ENCODE peak calls at places on chromosomes 11 and 22, in four cellular contexts. Q is IMR-90, P is aorta, G is heart left ventricle. N is an unnamed sample. For H3K27me3, the result is how much of the 10 kb centered on the place peaks cover.

GRCh38 chr11:10488121-10488580 is 33.1 kb downstream of the AMPD3 start:
- DNase-seq in Q (peak), P (no peak), G (no peak), N (peak)

GRCh38 chr11:73139476-73140198 is 2.5 kb downstream of the FCHSD2 start:
- DNase-seq in Q (peak), P (no peak), G (no peak), N (no peak)

GRCh38 chr11:121389651-121390050 is 62.5 kb upstream of the SORL1 start:
- DNase-seq in Q (no peak), P (no peak), G (peak), N (no peak)

GRCh38 chr11:3808846-3809623 is 675 bp downstream of the PGAP2 start:
- DNase-seq in Q (peak), P (peak), G (no peak), N (peak)

GRCh38 chr11:20353829-20354434 is 9.6 kb upstream of the HTATIP2 start:
- DNase-seq in Q (peak), P (no peak), G (no peak), N (peak)

GRCh38 chr11:67373916-67374570 is 645 bp upstream of the CLCF1 start:
- DNase-seq in Q (peak), P (peak), G (peak), N (peak)

GRCh38 chr22:19178065-19178658 is 374 bp downstream of the SLC25A1 start:
- DNase-seq in Q (peak), P (no peak), G (peak), N (peak)

GRCh38 chr11:119764108-119764874 is 35.3 kb upstream of the NECTIN1 start:
- DNase-seq in Q (peak), P (peak), G (peak), N (peak)

GRCh38 chr11:20770421-20770935 is 101.1 kb downstream of the NELL1 start:
- DNase-seq in Q (no peak), P (no peak), G (no peak), N (no peak)

GRCh38 chr22:46355369-46355995 is 20.0 kb downstream of the TRMU start:
- DNase-seq in Q (peak), P (peak), G (peak), N (peak)

GRCh38 chr22:46417769-46418168 is 82.3 kb downstream of the TRMU start:
- DNase-seq in Q (no peak), P (no peak), G (peak), N (no peak)

GRCh38 chr22:27998511-27999410 is 79.7 kb upstream of the PITPNB start:
- DNase-seq in Q (no peak), P (no peak), G (no peak), N (no peak)

GRCh38 chr22:28989484-28989883 is 72.1 kb downstream of the C22orf31 start:
- DNase-seq in Q (no peak), P (no peak), G (no peak), N (no peak)

GRCh38 chr11:8259316-8259995 is 4.2 kb downstream of the LMO1 start:
- DNase-seq in Q (no peak), P (no peak), G (no peak), N (no peak)

GRCh38 chr22:31852691-31853370 is 91.5 kb upstream of the YWHAH start:
- DNase-seq in Q (peak), P (no peak), G (no peak), N (no peak)

GRCh38 chr22:26558246-26558895 is 31.6 kb downstream of the TPST2 start:
- DNase-seq in Q (peak), P (no peak), G (no peak), N (peak)

GRCh38 chr11:121716060-121716459 is 263.3 kb upstream of the SORL1-AS1 start:
- DNase-seq in Q (peak), P (no peak), G (no peak), N (no peak)

GRCh38 chr11:76206327-76207081 is at the start of gene WNT11:
- DNase-seq in Q (no peak), P (peak), G (peak), N (peak)

GRCh38 chr11:20501971-20502370 is 97.4 kb upstream of the SLC6A5 start:
- DNase-seq in Q (no peak), P (no peak), G (no peak), N (no peak)

GRCh38 chr11:87437844-87438223 is 400.1 kb downstream of the TMEM135 start:
- DNase-seq in Q (peak), P (no peak), G (no peak), N (no peak)

GRCh38 chr11:116104480-116105174 is 600.4 kb upstream of the CADM1 start:
- DNase-seq in Q (no peak), P (no peak), G (no peak), N (no peak)

GRCh38 chr22:43287441-43287840 is 55.7 kb downstream of the SCUBE1 start:
- DNase-seq in Q (no peak), P (no peak), G (no peak), N (no peak)

GRCh38 chr11:124762077-124762623 is at the start of gene ESAM:
- DNase-seq in Q (no peak), P (peak), G (peak), N (no peak)

GRCh38 chr11:102733232-102733875 is 8.6 kb upstream of the MMP8 start:
- DNase-seq in Q (peak), P (peak), G (peak), N (peak)

GRCh38 chr11:116093065-116093464 is 588.9 kb upstream of the CADM1 start:
- DNase-seq in Q (no peak), P (no peak), G (no peak), N (no peak)

GRCh38 chr11:28727254-28727653 is 619.1 kb downstream of the METTL15 start:
- DNase-seq in Q (peak), P (no peak), G (no peak), N (no peak)

GRCh38 chr11:107591098-107591445 is at the start of gene ELMOD1:
- DNase-seq in Q (peak), P (peak), G (peak), N (no peak)

GRCh38 chr11:2779981-2780849 is 80.4 kb upstream of the KCNQ1OT1 start:
- DNase-seq in Q (no peak), P (peak), G (peak), N (peak)

GRCh38 chr11:2462986-2463765 is 18.4 kb downstream of the KCNQ1 start:
- DNase-seq in Q (no peak), P (no peak), G (peak), N (peak)

GRCh38 chr11:75591371-75591770 is 29.3 kb downstream of the SERPINH1 start:
- DNase-seq in Q (no peak), P (no peak), G (no peak), N (no peak)

GRCh38 chr11:62976109-62976508 is 8.7 kb downstream of the SLC22A6 start:
- DNase-seq in Q (no peak), P (no peak), G (no peak), N (no peak)

GRCh38 chr22:40642316-40642715 is 5.8 kb upstream of the MRTFA start:
- DNase-seq in Q (no peak), P (no peak), G (no peak), N (no peak)

GRCh38 chr11:71236836-71237475 is 15.4 kb downstream of the SHANK2 start:
- DNase-seq in Q (no peak), P (no peak), G (no peak), N (no peak)

GRCh38 chr11:19301336-19301735 is 60.6 kb upstream of the E2F8 start:
- DNase-seq in Q (no peak), P (no peak), G (no peak), N (no peak)

GRCh38 chr11:132803436-132803835 is 728.9 kb downstream of the OPCML start:
- DNase-seq in Q (peak), P (no peak), G (no peak), N (no peak)

GRCh38 chr11:96061094-96061493 is 137.2 kb upstream of the MTMR2 start:
- DNase-seq in Q (no peak), P (no peak), G (no peak), N (no peak)

GRCh38 chr11:46380340-46381045 is 976 bp upstream of the MDK start:
- DNase-seq in Q (no peak), P (peak), G (peak), N (peak)

GRCh38 chr11:112157274-112157766 is 6.6 kb downstream of the IL18 start:
- DNase-seq in Q (peak), P (no peak), G (no peak), N (peak)

GRCh38 chr22:22166941-22167713 is 77.5 kb upstream of the VPREB1 start:
- DNase-seq in Q (no peak), P (no peak), G (no peak), N (no peak)

GRCh38 chr11:12134239-12134590 is 23.8 kb downstream of the MICAL2 start:
- DNase-seq in Q (no peak), P (peak), G (no peak), N (no peak)
- H3K27ac ChIP-seq in Q (no peak), P (peak), G (peak), N (no peak)

DNA sequence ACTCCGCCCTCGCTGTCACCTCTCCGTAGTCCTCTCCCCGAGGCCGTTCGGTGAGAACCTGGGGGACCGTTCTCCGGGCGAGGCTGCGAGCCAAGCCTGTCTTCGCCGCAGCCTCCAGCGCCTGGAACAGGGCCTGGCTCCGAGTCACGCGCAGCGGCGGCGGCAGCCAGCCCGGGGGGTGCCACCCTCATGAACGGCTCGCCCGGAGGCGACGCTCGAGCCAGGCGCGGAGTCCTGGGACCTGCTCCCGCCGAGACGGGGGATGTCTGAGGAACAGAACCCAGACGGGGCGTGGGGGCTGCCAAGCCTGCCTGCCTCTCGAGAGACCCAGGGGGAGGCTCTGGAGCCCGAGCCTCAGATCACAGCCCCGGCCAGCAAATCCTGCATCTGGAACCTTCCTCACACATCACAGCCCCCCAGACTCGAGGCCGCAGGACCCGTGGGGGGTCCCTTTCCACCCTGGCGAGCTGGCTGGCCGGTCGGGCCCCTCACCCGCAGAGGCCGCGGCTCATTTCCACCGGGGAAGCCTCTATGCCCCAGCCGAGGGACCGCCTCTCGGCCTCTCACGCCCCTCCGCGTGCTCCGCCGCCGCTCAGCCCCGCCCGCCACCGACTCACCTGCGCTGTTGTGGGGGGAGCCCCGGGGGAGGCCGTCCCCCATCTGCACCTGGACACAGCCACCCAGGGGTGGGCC is 4.1 kb downstream of the SHISA8 start:
- DNase-seq in Q (no peak), P (no peak), G (peak), N (peak)
- H3K27me3 ChIP-seq in Q (half or more), P (under half), G (under half), N (under half)

DNA sequence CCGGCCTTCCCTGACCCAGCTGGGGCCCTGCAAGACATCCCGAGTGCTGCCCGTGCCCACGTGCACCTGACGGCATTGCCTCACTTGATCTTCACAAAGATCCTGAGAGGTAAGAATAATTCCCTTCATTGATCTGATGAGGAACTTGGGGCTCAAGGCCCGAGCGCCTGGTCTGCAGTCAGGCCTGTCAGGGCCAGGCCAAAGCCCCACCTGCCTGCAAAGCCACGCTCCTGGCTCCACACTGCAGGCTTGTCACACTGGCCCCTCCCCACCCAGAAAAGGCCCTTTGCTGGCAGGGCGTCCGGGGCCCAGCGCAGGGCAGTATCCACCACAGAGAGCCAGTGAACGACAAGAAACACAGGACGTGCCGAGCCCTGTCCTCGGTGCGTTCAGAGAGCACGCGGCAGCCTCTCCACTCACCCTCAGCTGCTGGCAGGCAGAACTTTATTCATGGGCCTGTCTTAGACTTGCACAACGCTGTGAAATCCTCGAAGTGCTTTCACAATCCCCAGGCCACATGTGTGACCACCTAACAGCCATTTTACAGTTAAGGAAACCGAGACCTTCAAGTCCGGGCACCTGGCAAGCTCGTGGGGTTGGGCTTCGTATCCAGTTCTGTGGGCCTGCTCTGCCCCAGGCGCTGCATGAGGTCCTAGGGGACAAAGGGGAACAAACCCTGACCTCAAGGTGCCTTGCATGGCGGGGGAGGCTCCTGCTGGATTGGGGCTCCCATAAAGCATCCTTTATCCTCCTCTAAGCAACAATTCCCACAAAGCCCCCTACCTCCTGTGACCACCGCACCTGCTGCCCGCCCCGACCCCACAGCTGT is 14.7 kb downstream of the KIAA0930 start:
- DNase-seq in Q (peak), P (peak), G (no peak), N (peak)
- H3K27ac ChIP-seq in Q (no peak), P (no peak), G (peak), N (peak)

GRCh38 chr22:37425800-37426531 is 1.3 kb downstream of the ELFN2 start:
- DNase-seq in Q (peak), P (no peak), G (no peak), N (no peak)

GRCh38 chr22:37428649-37429586 is 1.6 kb upstream of the ELFN2 start:
- DNase-seq in Q (peak), P (peak), G (no peak), N (peak)

GRCh38 chr22:37426532-37427127 is 649 bp downstream of the ELFN2 start:
- DNase-seq in Q (no peak), P (no peak), G (no peak), N (no peak)

GRCh38 chr22:37427711-37428635 is 694 bp upstream of the ELFN2 start:
- DNase-seq in Q (no peak), P (no peak), G (no peak), N (no peak)

DNA sequence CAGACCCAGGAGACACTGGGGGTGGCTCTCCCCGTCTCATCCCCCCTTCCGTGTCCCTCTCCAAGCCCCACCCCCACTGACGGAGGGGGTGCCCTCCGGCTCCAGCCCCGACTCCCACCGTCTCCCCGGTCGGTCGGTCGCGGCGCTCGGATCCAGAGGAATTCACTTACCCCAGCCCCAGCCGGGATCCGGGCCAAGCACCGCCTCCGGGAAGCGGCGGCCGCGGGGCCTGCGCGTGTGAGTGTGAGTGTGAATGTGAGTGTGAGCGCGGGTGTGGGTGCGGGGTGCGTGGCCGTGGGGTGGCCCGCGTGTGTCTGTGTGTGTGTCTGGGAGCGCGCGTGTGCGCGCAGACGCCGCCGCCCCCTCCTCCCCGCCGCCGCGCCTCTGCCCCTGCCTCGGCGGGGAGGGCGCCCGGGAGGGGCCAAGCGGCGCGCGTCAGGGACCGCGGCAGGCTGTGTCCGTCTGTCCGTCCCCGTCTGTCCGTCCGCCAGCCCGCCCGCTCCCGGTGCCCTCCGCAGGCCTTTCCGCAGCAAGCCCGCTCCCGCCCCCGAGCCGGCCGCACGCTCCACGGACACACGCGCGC is at the start of gene ELFN2:
- DNase-seq in Q (peak), P (no peak), G (no peak), N (no peak)
- H3K27me3 ChIP-seq in Q (under half), P (under half), G (under half), N (under half)

GRCh38 chr22:48342016-48342415 is 1485.7 kb downstream of the BRD1 start:
- DNase-seq in Q (no peak), P (no peak), G (no peak), N (no peak)

GRCh38 chr22:48343461-48343860 is 1484.2 kb downstream of the BRD1 start:
- DNase-seq in Q (no peak), P (no peak), G (no peak), N (no peak)

GRCh38 chr22:48340191-48340590 is 1487.5 kb downstream of the BRD1 start:
- DNase-seq in Q (no peak), P (no peak), G (no peak), N (no peak)

GRCh38 chr22:48340727-48341709 is 1486.7 kb downstream of the BRD1 start:
- DNase-seq in Q (no peak), P (no peak), G (no peak), N (no peak)

DNA sequence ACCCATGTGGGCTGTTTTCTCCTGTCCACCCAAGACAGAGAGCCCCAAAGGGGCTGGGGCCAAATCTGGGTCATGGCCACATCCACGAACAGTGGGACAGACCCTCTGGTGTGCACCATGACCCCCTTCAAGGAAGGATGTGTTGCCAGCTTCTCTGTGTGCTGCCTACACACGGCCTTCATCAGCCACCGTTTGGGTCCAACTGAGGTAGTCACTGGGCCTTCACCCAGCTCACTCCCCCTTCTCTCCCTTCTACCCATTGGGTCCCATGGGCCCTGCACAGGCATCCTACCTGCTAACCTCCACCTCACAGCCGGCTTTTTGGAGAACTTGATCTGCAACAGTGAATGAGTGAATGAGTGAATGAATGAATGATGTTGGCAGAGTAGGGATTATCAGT is 1484.9 kb downstream of the BRD1 start:
- DNase-seq in Q (no peak), P (no peak), G (no peak), N (no peak)
- H3K27ac ChIP-seq in Q (no peak), P (no peak), G (no peak), N (no peak)

GRCh38 chr11:44750440-44751005 is 23.8 kb downstream of the TSPAN18 start:
- DNase-seq in Q (no peak), P (no peak), G (no peak), N (peak)

GRCh38 chr11:44751066-44751465 is 24.3 kb downstream of the TSPAN18 start:
- DNase-seq in Q (no peak), P (no peak), G (no peak), N (peak)

GRCh38 chr11:44752262-44752661 is 25.5 kb downstream of the TSPAN18 start:
- DNase-seq in Q (no peak), P (no peak), G (no peak), N (no peak)

GRCh38 chr11:44753965-44754645 is 27.3 kb downstream of the TSPAN18 start:
- DNase-seq in Q (no peak), P (no peak), G (no peak), N (peak)

DNA sequence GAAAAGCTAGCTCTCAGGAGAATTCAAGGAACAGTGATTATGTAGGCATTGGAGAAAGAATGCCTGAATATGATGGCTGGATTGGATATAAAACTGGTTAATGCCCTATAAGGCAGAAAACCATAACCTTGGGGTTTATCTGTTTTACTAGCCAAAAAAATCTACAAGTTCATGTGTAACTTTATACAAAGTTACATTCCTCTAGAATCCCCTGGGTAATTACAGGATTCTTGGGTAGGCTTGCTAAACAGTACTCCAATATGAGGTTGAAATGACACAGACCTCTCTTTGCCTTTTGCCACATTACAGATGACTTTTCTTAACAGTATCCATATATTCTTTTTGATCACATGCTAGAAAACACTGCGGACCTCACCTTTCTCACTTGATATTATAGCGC is 26.0 kb downstream of the TSPAN18 start:
- DNase-seq in Q (no peak), P (no peak), G (no peak), N (no peak)
- H3K27me3 ChIP-seq in Q (under half), P (under half), G (under half), N (under half)

GRCh38 chr22:36153756-36154155 is 6.8 kb downstream of the APOL3 start:
- DNase-seq in Q (no peak), P (no peak), G (no peak), N (no peak)
- H3K27ac ChIP-seq in Q (no peak), P (no peak), G (peak), N (no peak)

GRCh38 chr22:49663311-49663711 is 164.4 kb downstream of the BRD1 start:
- DNase-seq in Q (no peak), P (peak), G (peak), N (no peak)

GRCh38 chr22:49662681-49663080 is 165.0 kb downstream of the BRD1 start:
- DNase-seq in Q (no peak), P (peak), G (peak), N (no peak)

GRCh38 chr22:49664371-49664881 is 163.2 kb downstream of the BRD1 start:
- DNase-seq in Q (no peak), P (peak), G (peak), N (no peak)

GRCh38 chr22:49664891-49665290 is 162.8 kb downstream of the BRD1 start:
- DNase-seq in Q (no peak), P (peak), G (peak), N (peak)

GRCh38 chr22:49663823-49664222 is 163.8 kb downstream of the BRD1 start:
- DNase-seq in Q (no peak), P (peak), G (peak), N (no peak)
- H3K27me3 ChIP-seq in Q (under half), P (under half), G (under half), N (under half)

GRCh38 chr11:130866831-130867230 is 49.4 kb downstream of the SNX19 start:
- DNase-seq in Q (no peak), P (no peak), G (peak), N (no peak)
- H3K27ac ChIP-seq in Q (no peak), P (peak), G (peak), N (no peak)